ENCODE peak calls at places on chromosomes 6 and 20, in six cellular contexts. S is AG04450, O is fibroblast of pulmonary artery, D is heart right ventricle, P is GM20000, Y is H9. N is an unnamed sample.

GRCh38 chr6:132131777-132132176 is 180.6 kb upstream of the CCN2 start:
- DNase-seq in Y (no peak), D (peak; percentile 61), S (peak; percentile 99), P (peak; percentile 5), O (peak; percentile 99), N (peak; percentile 45)

GRCh38 chr6:108707328-108707976 is 140.8 kb upstream of the ARMC2 start:
- DNase-seq in S (no peak), Y (peak; percentile 22), O (no peak), P (no peak), D (no peak), N (no peak)

GRCh38 chr6:34242252-34243130 is 5.8 kb downstream of the HMGA1 start:
- DNase-seq in P (peak; percentile 2), O (no peak), D (no peak), S (no peak), Y (no peak), N (peak; percentile 66)

GRCh38 chr6:81772741-81773140 is 20.3 kb upstream of the TENT5A start:
- DNase-seq in Y (no peak), O (no peak), D (no peak), S (no peak), P (peak; percentile 58), N (no peak)

GRCh38 chr6:73538116-73538779 is 17.4 kb upstream of the EEF1A1 start:
- DNase-seq in P (no peak), O (no peak), S (no peak), D (no peak), Y (no peak), N (no peak)

GRCh38 chr6:108588586-108588985 is 27.9 kb downstream of the FOXO3 start:
- DNase-seq in O (peak; percentile 68), Y (no peak), S (no peak), D (no peak), P (no peak), N (no peak)

GRCh38 chr20:25058051-25058796 is at the start of gene ACSS1:
- DNase-seq in Y (peak; percentile 56), P (peak; percentile 90), S (no peak), D (peak; percentile 68), O (peak; percentile 41), N (no peak)

GRCh38 chr20:50191065-50191565 is 485 bp downstream of the CEBPB start:
- DNase-seq in Y (no peak), P (peak; percentile 75), D (peak; percentile 55), S (no peak), O (no peak), N (peak; percentile 93)

GRCh38 chr6:43115365-43115764 is 39.3 kb downstream of the PTK7 start:
- DNase-seq in P (no peak), Y (no peak), O (no peak), S (no peak), D (no peak), N (no peak)

DNA sequence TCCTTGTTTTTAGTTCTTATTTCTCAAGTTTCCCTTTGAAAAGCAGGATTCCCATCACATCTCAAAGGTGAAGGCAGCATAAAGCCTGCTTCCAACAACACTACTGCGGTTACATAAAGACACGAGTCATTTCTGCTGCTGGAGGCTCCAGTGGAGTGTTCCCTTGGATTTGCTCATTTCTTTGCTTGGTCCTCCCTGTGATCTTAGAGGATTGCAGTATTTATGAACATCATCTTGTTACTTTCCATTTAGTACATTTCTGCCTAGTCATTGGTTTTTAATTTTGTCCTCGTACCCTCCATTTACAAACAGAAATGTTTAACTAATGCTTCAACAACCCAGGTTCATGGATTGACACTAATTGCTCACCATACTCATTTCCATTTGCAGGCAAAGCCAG is 298.8 kb downstream of the ZNF217 start:
- DNase-seq in S (no peak), O (no peak), D (no peak), P (no peak), Y (no peak), N (no peak)
- TF ChIP-seq CTCF in S (no peak), O (no peak), D (no peak), P (no peak), Y (no peak), N (no peak)

GRCh38 chr20:41693136-41693979 is 75.2 kb upstream of the CHD6 start:
- DNase-seq in S (peak; percentile 70), Y (peak; percentile 85), O (peak; percentile 94), D (peak; percentile 82), P (peak; percentile 71), N (peak; percentile 79)
- TF ChIP-seq CTCF in S (peak; percentile 59), Y (peak; percentile 72), O (peak; percentile 56), D (no peak), P (no peak), N (no peak)

DNA sequence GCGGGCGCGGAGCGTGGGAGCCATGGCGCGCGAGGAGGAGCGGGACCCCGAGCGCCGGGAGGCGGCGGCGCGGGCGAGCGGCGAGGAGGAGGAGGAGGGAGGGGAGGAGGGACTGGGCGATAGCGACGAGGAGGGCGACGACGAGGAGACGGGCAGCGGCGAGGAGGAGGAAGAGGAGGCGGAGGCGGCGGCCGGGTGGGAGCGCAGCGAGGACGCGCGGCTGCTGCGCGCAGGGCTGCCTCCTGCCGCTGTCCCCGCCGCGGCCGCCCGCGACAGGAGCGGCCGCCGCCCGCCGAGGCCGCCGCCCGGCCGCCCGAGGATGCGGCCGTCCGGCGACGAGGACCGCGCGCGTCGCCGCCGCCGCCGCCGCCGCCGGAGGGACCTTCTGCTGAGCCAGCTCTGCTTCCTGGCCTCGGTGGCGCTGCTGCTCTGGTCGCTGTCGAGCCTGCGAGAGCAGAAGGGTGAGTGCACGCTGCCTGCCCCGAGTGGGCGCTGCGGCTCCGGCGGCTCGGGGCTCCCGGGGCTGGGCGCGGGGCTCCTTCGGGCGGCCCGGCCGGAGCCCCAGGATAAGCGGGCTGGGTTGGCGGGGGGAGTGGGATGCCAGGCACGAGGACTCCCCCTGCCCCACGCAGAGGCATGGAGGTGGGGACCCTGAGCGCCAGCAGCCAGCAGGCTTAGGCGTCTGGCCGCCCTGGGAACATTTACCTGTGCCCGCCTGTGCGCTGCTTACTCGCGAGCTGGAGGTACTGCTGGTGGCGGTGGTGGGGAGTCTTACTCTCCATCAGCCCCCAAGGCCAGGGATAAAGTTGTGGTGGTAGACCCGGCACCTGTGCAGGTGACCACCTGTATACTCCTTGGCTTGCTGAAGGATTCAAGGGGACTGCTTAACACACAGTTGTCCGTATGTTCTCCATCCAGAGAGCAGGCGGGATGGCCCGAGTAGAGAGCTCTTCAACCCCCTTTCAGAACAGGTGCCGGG is at the start of gene SLC24A3:
- DNase-seq in P (peak; percentile 81), D (peak; percentile 54), O (peak; percentile 8), S (no peak), Y (peak; percentile 75), N (peak; percentile 57)
- TF ChIP-seq CTCF in P (peak; percentile 20), D (no peak), O (no peak), S (no peak), Y (peak; percentile 54), N (no peak)

GRCh38 chr6:89589297-89590074 is 49.1 kb downstream of the LYRM2 start:
- DNase-seq in O (no peak), Y (peak; percentile 66), P (no peak), D (no peak), S (no peak), N (peak; percentile 31)
- TF ChIP-seq CTCF in O (no peak), Y (peak; percentile 30), P (no peak), D (no peak), S (no peak), N (no peak)

DNA sequence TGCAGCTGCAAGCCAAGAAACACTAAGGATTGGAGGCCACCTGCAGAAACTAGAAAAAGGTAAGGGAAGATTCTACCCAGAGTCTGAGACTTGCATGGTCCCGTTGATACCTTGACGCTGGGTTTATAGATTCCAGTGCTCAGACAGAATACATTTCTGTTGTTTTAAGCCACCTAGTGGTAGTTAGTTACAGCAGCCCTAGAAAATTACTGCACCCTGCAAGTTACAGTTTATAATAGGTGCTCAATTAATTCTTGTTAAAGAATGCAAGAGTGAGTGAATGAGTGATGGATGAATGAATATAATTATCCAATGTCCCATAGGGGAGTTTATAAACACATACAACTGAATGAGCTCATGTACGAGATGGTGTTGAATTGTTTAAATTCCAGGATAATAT is 453.1 kb upstream of the SLC35B3 start:
- DNase-seq in S (no peak), Y (no peak), O (no peak), P (peak; percentile 25), D (no peak), N (no peak)
- TF ChIP-seq CTCF in S (no peak), Y (peak; percentile 70), O (peak; percentile 11), P (peak; percentile 17), D (no peak), N (no peak)

DNA sequence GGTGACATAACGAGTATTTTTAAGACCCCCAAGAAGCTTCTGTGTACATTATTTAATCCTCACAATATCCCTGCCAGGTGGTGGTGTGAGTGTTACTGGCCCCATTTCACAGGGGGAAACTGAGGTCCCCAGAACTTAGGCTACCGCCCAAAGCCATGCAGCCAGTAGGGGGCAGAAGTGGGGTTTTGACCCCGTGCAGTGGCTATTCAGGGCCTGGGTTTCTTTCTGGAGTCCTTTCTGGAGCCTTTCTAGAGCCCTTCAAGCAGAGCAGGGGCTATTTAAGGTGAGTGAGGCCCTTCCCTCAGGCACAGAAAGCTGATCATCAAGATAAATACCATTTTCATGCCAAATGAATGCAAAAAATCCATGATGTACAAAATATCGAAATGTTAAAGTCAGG is 59.0 kb downstream of the CTCFL start:
- DNase-seq in S (no peak), Y (no peak), O (no peak), D (no peak), P (no peak), N (no peak)
- TF ChIP-seq CTCF in S (no peak), Y (peak; percentile 58), O (no peak), D (no peak), P (peak; percentile 17), N (no peak)

GRCh38 chr6:165098165-165098564 is 211.2 kb downstream of the C6orf118 start:
- DNase-seq in D (no peak), Y (no peak), S (no peak), P (no peak), O (peak; percentile 7), N (no peak)
- TF ChIP-seq CTCF in D (no peak), Y (peak; percentile 60), S (no peak), P (no peak), O (peak; percentile 15), N (no peak)

N was measured in lower leg skin.